ENCODE peak calls at places on chromosome X, in eight cellular contexts. I is GM04504; C is retinal pigment epithelial cell; Y is Kasumi-1; M is stimulated activated CD8-positive, alpha-beta memory T cell treated with anti-CD3 and anti-CD28 coated beads, Interleukin-4, amount 100 ng/mL, for 4 hours; R is dermis microvascular lymphatic vessel endothelial cell; S is AG04450; P is CD8-positive, alpha-beta memory T cell. N is an unnamed sample.

GRCh38 chrX:53682885-53683555 is 3.5 kb downstream of the HUWE1 start:
- DNase-seq in M (no peak), I (no peak), R (no peak), C (no peak), P (peak), Y (peak), S (no peak), N (no peak)

GRCh38 chrX:15816453-15816838 is 26.2 kb downstream of the ZRSR2 start:
- DNase-seq in C (no peak), Y (no peak), S (no peak), I (no peak), M (no peak), R (no peak), P (no peak), N (no peak)

GRCh38 chrX:8743126-8743732 is 11.3 kb upstream of the ANOS1 start:
- DNase-seq in C (no peak), S (no peak), Y (peak), I (no peak), R (no peak), M (peak), P (peak), N (peak)

GRCh38 chrX:19660604-19661003 is 145.3 kb upstream of the MAP3K15 start:
- DNase-seq in Y (no peak), R (no peak), M (no peak), P (no peak), S (no peak), I (no peak), C (no peak), N (no peak)

GRCh38 chrX:30653415-30654131 is at the start of gene GK:
- DNase-seq in I (no peak), P (no peak), M (no peak), C (no peak), R (no peak), Y (no peak), S (no peak), N (no peak)

GRCh38 chrX:44643723-44644122 is 101.1 kb upstream of the FUNDC1 start:
- DNase-seq in P (no peak), R (no peak), C (no peak), I (no peak), S (no peak), M (no peak), Y (no peak), N (no peak)

GRCh38 chrX:13085533-13085932 is 41.1 kb upstream of the FAM9C start:
- DNase-seq in S (no peak), R (no peak), M (no peak), C (no peak), I (no peak), Y (peak), P (peak), N (no peak)

GRCh38 chrX:115948018-115948923 is 222.3 kb upstream of the AGTR2 start:
- DNase-seq in I (no peak), R (peak), P (no peak), M (no peak), C (no peak), Y (no peak), S (no peak), N (no peak)

GRCh38 chrX:114162068-114162735 is 421.7 kb upstream of the HTR2C start:
- DNase-seq in C (no peak), P (no peak), S (no peak), M (no peak), I (no peak), R (no peak), Y (no peak), N (no peak)

GRCh38 chrX:31656013-31656412 is 584.2 kb upstream of the FTHL17 start:
- DNase-seq in C (peak), R (no peak), M (no peak), I (no peak), P (no peak), Y (no peak), S (no peak), N (no peak)

GRCh38 chrX:48937065-48937907 is 18.5 kb upstream of the PIM2 start:
- DNase-seq in C (no peak), P (peak), R (no peak), Y (peak), M (peak), I (no peak), S (no peak), N (no peak)

GRCh38 chrX:17375631-17376380 is 806 bp downstream of the NHS start:
- DNase-seq in Y (no peak), P (no peak), S (no peak), I (no peak), R (no peak), M (no peak), C (no peak), N (no peak)

GRCh38 chrX:33211356-33212254 is at the start of gene DMD:
- DNase-seq in P (no peak), I (no peak), S (peak), Y (no peak), M (no peak), C (peak), R (no peak), N (peak)

GRCh38 chrX:69362889-69363288 is 141.2 kb upstream of the NALF2 start:
- DNase-seq in R (no peak), P (no peak), I (peak), C (no peak), Y (no peak), M (no peak), S (no peak), N (no peak)